ENCODE peak calls at places on chromosome 19, in eight cellular contexts. U, O, E, R, C, T, H and S are unnamed samples.

GRCh38 chr19:2524840-2525723 is 49.2 kb downstream of the GADD45B start:
- DNase-seq in U (no peak), O (no peak), E (no peak), R (no peak), C (peak; percentile 56), T (no peak), H (no peak), S (peak; percentile 64)

GRCh38 chr19:19732579-19733501 is at the start of gene ZNF14:
- DNase-seq in U (peak; percentile 78), O (peak; percentile 94), E (peak; percentile 79), R (peak; percentile 85), C (peak; percentile 96), T (peak; percentile 82), H (peak; percentile 75), S (peak; percentile 69)

GRCh38 chr19:2490659-2491058 is 14.7 kb downstream of the GADD45B start:
- DNase-seq in U (no peak), O (no peak), E (no peak), R (no peak), C (no peak), T (no peak), H (no peak), S (no peak)

GRCh38 chr19:18389095-18389735 is 3.3 kb downstream of the GDF15 start:
- DNase-seq in U (no peak), O (no peak), E (no peak), R (no peak), C (no peak), T (no peak), H (no peak), S (no peak)

GRCh38 chr19:52749780-52750179 is 14.9 kb upstream of the ZNF611 start:
- DNase-seq in U (no peak), O (no peak), E (no peak), R (no peak), C (no peak), T (no peak), H (no peak), S (no peak)

GRCh38 chr19:52397310-52398090 is at the start of gene ZNF528:
- DNase-seq in U (peak; percentile 77), O (peak; percentile 97), E (peak; percentile 91), R (peak; percentile 92), C (peak; percentile 98), T (peak; percentile 93), H (peak; percentile 71), S (peak; percentile 71)

GRCh38 chr19:1162404-1163282 is 11.4 kb downstream of the SBNO2 start:
- DNase-seq in U (no peak), O (no peak), E (no peak), R (no peak), C (peak; percentile 21), T (no peak), H (no peak), S (no peak)

GRCh38 chr19:43594710-43595604 is 977 bp downstream of the IRGQ start:
- DNase-seq in U (peak; percentile 24), O (peak; percentile 77), E (peak; percentile 57), R (peak; percentile 61), C (peak; percentile 63), T (no peak), H (no peak), S (peak; percentile 32)

GRCh38 chr19:16018106-16018755 is 58.1 kb upstream of the TPM4 start:
- DNase-seq in U (no peak), O (no peak), E (no peak), R (no peak), C (no peak), T (no peak), H (no peak), S (no peak)

GRCh38 chr19:55383789-55384575 is at the start of gene TMEM238:
- DNase-seq in U (no peak), O (peak; percentile 70), E (peak; percentile 58), R (peak; percentile 20), C (peak; percentile 70), T (no peak), H (no peak), S (no peak)

GRCh38 chr19:32403291-32403995 is 2.1 kb upstream of the DPY19L3 start:
- DNase-seq in U (no peak), O (no peak), E (no peak), R (no peak), C (no peak), T (no peak), H (no peak), S (no peak)

GRCh38 chr19:5142725-5143097 is 173.8 kb downstream of the KDM4B start:
- DNase-seq in U (no peak), O (no peak), E (no peak), R (no peak), C (no peak), T (no peak), H (no peak), S (no peak)

GRCh38 chr19:50415661-50416033 is 3.1 kb upstream of the SPIB start:
- DNase-seq in U (no peak), O (no peak), E (peak; percentile 95), R (no peak), C (no peak), T (no peak), H (no peak), S (no peak)

GRCh38 chr19:45160870-45161714 is at the start of gene NKPD1:
- DNase-seq in U (no peak), O (no peak), E (no peak), R (no peak), C (no peak), T (no peak), H (no peak), S (no peak)

GRCh38 chr19:17775245-17775927 is 19.6 kb upstream of the B3GNT3 start:
- DNase-seq in U (no peak), O (peak; percentile 38), E (no peak), R (no peak), C (no peak), T (no peak), H (no peak), S (no peak)

GRCh38 chr19:44912854-44913253 is 1.6 kb upstream of the APOC1 start:
- DNase-seq in U (no peak), O (peak; percentile 81), E (no peak), R (no peak), C (peak; percentile 54), T (no peak), H (no peak), S (no peak)

GRCh38 chr19:19062454-19063182 is 1.2 kb upstream of the SLC25A42 start:
- DNase-seq in U (no peak), O (no peak), E (no peak), R (no peak), C (no peak), T (no peak), H (no peak), S (peak; percentile 16)

GRCh38 chr19:51541458-51542357 is 10.2 kb upstream of the SIGLEC6 start:
- DNase-seq in U (no peak), O (no peak), E (no peak), R (no peak), C (no peak), T (no peak), H (no peak), S (no peak)

GRCh38 chr19:55454787-55455243 is 6.6 kb downstream of the ISOC2 start:
- DNase-seq in U (no peak), O (peak; percentile 50), E (no peak), R (peak; percentile 23), C (no peak), T (no peak), H (no peak), S (no peak)

GRCh38 chr19:3034194-3034844 is 5.2 kb upstream of the TLE2 start:
- DNase-seq in U (no peak), O (peak; percentile 70), E (no peak), R (no peak), C (no peak), T (no peak), H (no peak), S (no peak)

DNA sequence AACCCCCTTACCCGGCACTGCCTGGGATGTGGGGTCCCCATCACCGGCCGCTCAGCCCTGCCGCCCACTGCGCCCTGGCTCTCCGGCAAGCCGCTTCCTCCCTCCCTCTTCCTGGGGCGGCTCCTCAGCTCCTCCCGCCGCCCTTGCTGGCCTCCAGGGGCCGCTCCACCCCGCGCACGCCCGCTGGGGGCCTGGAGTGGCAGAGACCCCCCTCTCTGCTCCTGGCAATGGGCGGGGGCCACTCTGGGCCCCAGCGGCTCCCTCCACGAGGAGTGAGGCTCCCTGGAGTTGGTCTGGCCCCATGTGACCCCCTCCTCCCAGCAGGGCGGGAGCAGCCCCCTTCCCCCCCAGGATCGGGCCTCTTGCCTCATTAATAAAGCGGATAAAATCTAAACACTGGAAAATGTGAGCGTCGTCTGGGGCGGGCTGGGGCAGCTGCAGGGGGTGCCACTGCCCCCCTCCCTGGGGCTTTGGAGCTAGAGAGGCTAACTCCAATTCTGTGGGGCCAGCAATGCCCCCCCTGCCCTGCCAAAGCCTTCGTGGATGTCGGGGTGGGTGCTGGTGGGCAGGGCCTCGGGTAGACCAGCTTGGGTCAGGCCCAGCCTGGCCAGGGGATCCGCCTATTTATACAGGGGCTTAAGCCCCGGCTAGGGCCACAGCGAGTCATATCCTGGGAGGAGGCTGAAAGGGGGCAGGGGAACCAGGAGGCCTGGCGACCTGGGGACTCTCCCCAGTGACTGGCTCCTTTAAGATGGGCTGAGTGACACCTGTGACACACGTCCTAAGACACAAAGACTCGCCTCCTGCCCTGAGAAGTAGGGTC is at the start of gene PTGER1:
- DNase-seq in U (no peak), O (peak; percentile 36), E (no peak), R (no peak), C (no peak), T (no peak), H (no peak), S (no peak)
- TF ChIP-seq CTCF in U (peak; percentile 48), O (peak; percentile 48), E (no peak), R (peak; percentile 27), C (peak; percentile 34), T (peak; percentile 22), H (peak; percentile 65), S (peak; percentile 52)

GRCh38 chr19:6412111-6412999 is 12.3 kb downstream of the KHSRP start:
- DNase-seq in U (no peak), O (peak; percentile 25), E (no peak), R (peak; percentile 35), C (no peak), T (no peak), H (no peak), S (no peak)
- TF ChIP-seq CTCF in U (peak; percentile 60), O (peak; percentile 57), E (no peak), R (peak; percentile 61), C (peak; percentile 47), T (peak; percentile 51), H (peak; percentile 71), S (peak; percentile 60)

GRCh38 chr19:34999498-35000337 is at the start of gene GRAMD1A:
- DNase-seq in U (peak; percentile 41), O (peak; percentile 96), E (peak; percentile 77), R (peak; percentile 62), C (peak; percentile 92), T (peak; percentile 81), H (peak; percentile 35), S (peak; percentile 67)
- TF ChIP-seq CTCF in U (no peak), O (no peak), E (no peak), R (no peak), C (no peak), T (no peak), H (no peak), S (no peak)

DNA sequence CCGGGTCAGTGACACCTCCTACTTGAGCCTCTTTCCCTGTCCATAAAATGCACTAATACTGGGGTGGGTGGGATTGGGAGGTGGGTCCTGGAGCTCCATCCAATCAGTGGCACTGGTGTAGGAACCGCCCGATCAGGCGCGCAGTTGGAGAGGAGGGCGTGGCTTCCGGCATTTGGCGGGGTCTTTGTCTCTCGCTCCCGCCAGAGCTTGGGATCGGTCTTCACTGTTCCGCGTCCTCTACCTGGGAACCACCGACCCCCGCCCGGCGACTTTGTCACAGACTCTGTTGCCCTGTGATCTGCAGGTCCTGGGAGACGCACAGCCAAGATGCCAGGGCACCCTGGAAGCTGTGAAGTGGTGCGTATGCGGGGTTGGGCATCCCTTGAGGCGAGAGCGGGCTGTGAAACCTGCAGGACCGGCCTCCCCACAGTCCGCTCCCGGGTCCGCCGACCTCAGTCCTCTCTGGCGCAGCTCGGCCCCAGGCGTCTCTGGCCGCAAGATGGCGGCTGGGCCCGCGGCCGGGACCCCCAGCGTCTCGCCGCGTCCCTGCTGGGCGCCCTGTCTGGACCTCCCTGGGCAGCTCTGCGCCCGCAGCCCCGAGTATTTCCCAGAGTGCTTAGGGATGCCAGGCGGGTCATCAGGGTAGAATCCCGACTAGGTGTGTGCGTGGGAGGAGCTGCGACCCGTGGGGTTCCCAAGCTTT is 41.6 kb upstream of the ZNF730 start:
- DNase-seq in U (peak; percentile 33), O (peak; percentile 73), E (no peak), R (no peak), C (peak; percentile 62), T (no peak), H (peak; percentile 29), S (peak; percentile 43)
- TF ChIP-seq CTCF in U (no peak), O (no peak), E (no peak), R (no peak), C (no peak), T (no peak), H (peak; percentile 7), S (no peak)